ENCODE peak calls at places on chromosomes 12 and 14, in nine cellular contexts. B is nucleus accumbens; T is activated CD8-positive, alpha-beta T cell treated with anti-CD3 and anti-CD28 coated beads, Interleukin-2, amount 10 ng/mL, durations not matched to agents 7 days and 5 days; K is fibroblast of pulmonary artery; F is transverse colon; E is GM19239; Q is activated T-helper 1 cell treated with Interleukin-2 at 50 U/mL for 16 hours; C is K562; V is BJ. M is an unnamed sample.

GRCh38 chr14:101101456-101102056 is 198.0 kb upstream of the RTL1 start:
- DNase-seq in B (no peak), T (peak), K (peak), F (no peak), E (no peak), Q (no peak), C (no peak), V (no peak), M (no peak)

GRCh38 chr12:47032644-47033043 is 46.8 kb upstream of the PCED1B start:
- DNase-seq in B (no peak), T (peak), K (peak), F (no peak), E (no peak), Q (no peak), C (no peak), V (no peak), M (peak)

GRCh38 chr14:92586966-92587365 is 73.4 kb downstream of the RIN3 start:
- DNase-seq in B (no peak), T (peak), K (no peak), F (no peak), E (no peak), Q (no peak), C (no peak), V (no peak), M (no peak)

GRCh38 chr14:56798447-56799326 is 11.6 kb downstream of the OTX2 start:
- DNase-seq in B (no peak), T (no peak), K (no peak), F (no peak), E (no peak), Q (no peak), C (no peak), V (no peak), M (no peak)

GRCh38 chr12:54404061-54405004 is 14.7 kb downstream of the ITGA5 start:
- DNase-seq in B (no peak), T (peak), K (peak), F (peak), E (no peak), Q (no peak), C (peak), V (no peak), M (peak)

GRCh38 chr14:32509632-32510187 is 180.6 kb downstream of the AKAP6 start:
- DNase-seq in B (peak), T (no peak), K (peak), F (peak), E (no peak), Q (no peak), C (no peak), V (peak), M (peak)

GRCh38 chr14:49966971-49967630 is 74.2 kb downstream of the ARF6 start:
- DNase-seq in B (no peak), T (no peak), K (no peak), F (no peak), E (no peak), Q (no peak), C (no peak), V (no peak), M (no peak)

GRCh38 chr12:32548691-32549412 is 130.2 kb upstream of the DNM1L start:
- DNase-seq in B (no peak), T (no peak), K (peak), F (no peak), E (no peak), Q (no peak), C (no peak), V (peak), M (no peak)

GRCh38 chr12:48106574-48107251 is 834 bp upstream of the SENP1 start:
- DNase-seq in B (no peak), T (no peak), K (no peak), F (no peak), E (no peak), Q (no peak), C (no peak), V (no peak), M (no peak)

GRCh38 chr14:76784881-76785280 is 23.6 kb downstream of the VASH1 start:
- DNase-seq in B (peak), T (peak), K (peak), F (peak), E (peak), Q (peak), C (peak), V (no peak), M (peak)

GRCh38 chr12:109358154-109358869 is 10.6 kb downstream of the MYO1H start:
- DNase-seq in B (no peak), T (no peak), K (peak), F (no peak), E (peak), Q (no peak), C (no peak), V (no peak), M (no peak)

GRCh38 chr14:61565836-61566536 is 129.3 kb upstream of the HIF1A start:
- DNase-seq in B (no peak), T (no peak), K (peak), F (no peak), E (no peak), Q (no peak), C (no peak), V (no peak), M (no peak)

GRCh38 chr14:84961637-84962036 is 568.3 kb upstream of the FLRT2 start:
- DNase-seq in B (no peak), T (no peak), K (no peak), F (no peak), E (no peak), Q (no peak), C (no peak), V (no peak), M (peak)

GRCh38 chr12:109151457-109151856 is 35.1 kb downstream of the ACACB start:
- DNase-seq in B (no peak), T (no peak), K (no peak), F (no peak), E (no peak), Q (no peak), C (no peak), V (no peak), M (no peak)

GRCh38 chr14:79961197-79961596 is 250.1 kb downstream of the DIO2 start:
- DNase-seq in B (no peak), T (no peak), K (no peak), F (no peak), E (no peak), Q (no peak), C (no peak), V (no peak), M (no peak)

GRCh38 chr12:69014047-69014446 is 81.1 kb upstream of the CPM start:
- DNase-seq in B (no peak), T (no peak), K (no peak), F (no peak), E (no peak), Q (no peak), C (no peak), V (no peak), M (no peak)

GRCh38 chr12:57156701-57157403 is 9.4 kb upstream of the LRP1-AS start:
- DNase-seq in B (no peak), T (no peak), K (no peak), F (no peak), E (no peak), Q (no peak), C (no peak), V (no peak), M (no peak)

GRCh38 chr12:20457582-20457981 is 89.2 kb downstream of the PDE3A start:
- DNase-seq in B (no peak), T (no peak), K (no peak), F (no peak), E (no peak), Q (no peak), C (no peak), V (no peak), M (no peak)

GRCh38 chr14:24315807-24316596 is 4.7 kb downstream of the LTB4R start:
- DNase-seq in B (no peak), T (no peak), K (no peak), F (peak), E (no peak), Q (no peak), C (peak), V (no peak), M (no peak)

GRCh38 chr14:71959055-71959454 is 26.8 kb downstream of the RGS6 start:
- DNase-seq in B (no peak), T (no peak), K (no peak), F (no peak), E (no peak), Q (no peak), C (no peak), V (no peak), M (no peak)

GRCh38 chr14:54672688-54673087 is 105.8 kb downstream of the SAMD4A start:
- DNase-seq in B (no peak), T (no peak), K (no peak), F (no peak), E (no peak), Q (no peak), C (no peak), V (no peak), M (no peak)

GRCh38 chr12:85466906-85467305 is 186.9 kb downstream of the ALX1 start:
- DNase-seq in B (no peak), T (no peak), K (peak), F (no peak), E (no peak), Q (no peak), C (no peak), V (no peak), M (no peak)

M was measured in Ammon's horn.